ENCODE peak calls at places on chromosomes 2 and 18, in five cellular contexts. V is K562, P is HepG2, U is GM12878, N is H1. H is an unnamed sample.

GRCh38 chr2:47056875-47057731 is 98.0 kb downstream of the STPG4 start:
- DNase-seq in V (no peak), P (no peak), U (no peak), N (no peak), H (no peak)

GRCh38 chr18:79717555-79718074 is 38.0 kb downstream of the CTDP1 start:
- DNase-seq in V (no peak), P (no peak), U (no peak), N (no peak), H (no peak)

GRCh38 chr18:23618862-23619387 is 32.6 kb upstream of the NPC1 start:
- DNase-seq in V (no peak), P (peak; percentile 65), U (peak; percentile 27), N (peak; percentile 86), H (no peak)

GRCh38 chr2:62705859-62706720 is 577 bp downstream of the EHBP1 start:
- DNase-seq in V (peak; percentile 65), P (peak; percentile 71), U (no peak), N (peak; percentile 77), H (no peak)

GRCh38 chr2:177106212-177106611 is 106.4 kb upstream of the HNRNPA3 start:
- DNase-seq in V (no peak), P (peak; percentile 34), U (no peak), N (no peak), H (peak; percentile 18)

GRCh38 chr2:152348388-152348787 is 13.4 kb downstream of the FMNL2 start:
- DNase-seq in V (no peak), P (no peak), U (no peak), N (no peak), H (no peak)

GRCh38 chr18:68948622-68949021 is 150.7 kb downstream of the CCDC102B start:
- DNase-seq in V (no peak), P (no peak), U (no peak), N (no peak), H (no peak)

GRCh38 chr18:79941473-79942119 is 9.9 kb downstream of the SLC66A2 start:
- DNase-seq in V (no peak), P (no peak), U (no peak), N (no peak), H (no peak)

GRCh38 chr18:79798346-79798998 is 734 bp downstream of the KCNG2 start:
- DNase-seq in V (no peak), P (no peak), U (no peak), N (peak; percentile 73), H (no peak)

GRCh38 chr2:217854684-217855083 is 148.1 kb downstream of the TNS1 start:
- DNase-seq in V (no peak), P (no peak), U (no peak), N (no peak), H (no peak)

GRCh38 chr2:217851191-217852020 is 151.4 kb downstream of the TNS1 start:
- DNase-seq in V (no peak), P (no peak), U (no peak), N (no peak), H (no peak)

GRCh38 chr2:217852812-217853211 is 150.0 kb downstream of the TNS1 start:
- DNase-seq in V (no peak), P (no peak), U (no peak), N (no peak), H (no peak)

GRCh38 chr2:217853961-217854360 is 148.8 kb downstream of the TNS1 start:
- DNase-seq in V (no peak), P (no peak), U (no peak), N (no peak), H (no peak)

GRCh38 chr2:217853301-217853881 is 149.4 kb downstream of the TNS1 start:
- DNase-seq in V (no peak), P (no peak), U (no peak), N (no peak), H (no peak)
- H3K79me2 ChIP-seq in V (no peaks in the 10 kb centered on the region), P (no peaks in the 10 kb centered on the region), U (no peaks in the 10 kb centered on the region), N (no peaks in the 10 kb centered on the region), H (no peaks in the 10 kb centered on the region)

GRCh38 chr2:213233438-213234330 is 50.6 kb upstream of the SPAG16 start:
- DNase-seq in V (no peak), P (no peak), U (no peak), N (no peak), H (no peak)

GRCh38 chr2:213234641-213235040 is 49.6 kb upstream of the SPAG16 start:
- DNase-seq in V (no peak), P (no peak), U (no peak), N (no peak), H (no peak)

GRCh38 chr2:213235741-213236140 is 48.5 kb upstream of the SPAG16 start:
- DNase-seq in V (no peak), P (no peak), U (no peak), N (no peak), H (no peak)

GRCh38 chr2:213231966-213232365 is 52.3 kb upstream of the SPAG16 start:
- DNase-seq in V (no peak), P (no peak), U (no peak), N (no peak), H (no peak)

GRCh38 chr2:213232649-213233437 is 51.4 kb upstream of the SPAG16 start:
- DNase-seq in V (no peak), P (no peak), U (peak; percentile 100), N (no peak), H (no peak)
- TF ChIP-seq POLR2AphosphoS5 in V (no peak), P (no peak), U (peak; percentile 77), N (no peak), H (no peak)

GRCh38 chr2:237556773-237557632 is 9.4 kb upstream of the PRLH start:
- DNase-seq in V (no peak), P (no peak), U (peak; percentile 89), N (no peak), H (no peak)
- TF ChIP-seq CEBPB in V (no peak), P (no peak), U (no peak), N (no peak), H (no peak)

DNA sequence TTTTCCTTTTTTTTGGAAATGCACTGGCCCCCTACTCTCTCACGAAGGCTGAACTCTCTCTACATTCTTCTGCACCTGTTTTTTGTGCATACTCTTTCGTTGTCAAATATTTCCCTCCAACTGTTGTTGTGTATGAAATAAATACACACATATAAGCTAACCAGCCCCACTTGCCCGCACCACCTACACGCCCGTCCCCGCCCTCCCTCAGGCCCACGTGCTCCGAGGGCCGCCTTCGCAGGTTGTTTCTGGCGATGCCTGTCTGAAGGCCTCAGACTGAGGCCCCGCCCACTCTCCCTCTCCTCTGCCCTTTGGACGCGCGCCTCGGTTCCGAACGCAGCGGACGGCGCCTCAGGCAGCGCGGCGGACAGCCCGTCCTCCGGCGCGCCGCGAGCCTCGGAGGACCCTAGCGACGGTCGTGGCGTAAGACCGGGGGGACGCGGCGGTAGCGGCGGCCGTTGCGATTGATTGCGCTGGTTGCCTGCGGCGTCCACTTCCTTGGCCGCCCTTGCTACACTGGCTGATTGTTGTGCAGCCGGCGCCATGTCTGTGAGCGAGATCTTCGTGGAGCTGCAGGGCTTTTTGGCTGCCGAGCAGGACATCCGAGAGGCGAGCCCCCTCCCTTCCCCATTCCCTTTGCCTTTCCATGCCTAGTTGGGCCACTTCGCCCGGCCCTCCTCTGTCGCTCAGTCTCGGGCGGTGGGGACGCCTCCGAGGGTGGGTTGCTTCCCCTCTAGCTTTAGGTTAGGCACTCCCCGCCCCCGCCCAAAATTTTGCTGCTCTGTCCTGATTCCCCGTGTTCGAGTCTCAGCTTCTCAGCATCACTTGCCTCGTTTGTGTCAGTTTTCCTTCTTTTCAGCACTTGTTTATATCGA is at the start of gene TSN:
- DNase-seq in V (peak; percentile 94), P (peak; percentile 97), U (peak; percentile 84), N (peak; percentile 96), H (peak; percentile 94)
- H3K79me2 ChIP-seq in V (peaks cover 41% of the 10 kb centered on the region), P (peaks cover 35% of the 10 kb centered on the region), U (peaks cover 26% of the 10 kb centered on the region), N (peaks cover 47% of the 10 kb centered on the region), H (peaks cover 56% of the 10 kb centered on the region)

DNA sequence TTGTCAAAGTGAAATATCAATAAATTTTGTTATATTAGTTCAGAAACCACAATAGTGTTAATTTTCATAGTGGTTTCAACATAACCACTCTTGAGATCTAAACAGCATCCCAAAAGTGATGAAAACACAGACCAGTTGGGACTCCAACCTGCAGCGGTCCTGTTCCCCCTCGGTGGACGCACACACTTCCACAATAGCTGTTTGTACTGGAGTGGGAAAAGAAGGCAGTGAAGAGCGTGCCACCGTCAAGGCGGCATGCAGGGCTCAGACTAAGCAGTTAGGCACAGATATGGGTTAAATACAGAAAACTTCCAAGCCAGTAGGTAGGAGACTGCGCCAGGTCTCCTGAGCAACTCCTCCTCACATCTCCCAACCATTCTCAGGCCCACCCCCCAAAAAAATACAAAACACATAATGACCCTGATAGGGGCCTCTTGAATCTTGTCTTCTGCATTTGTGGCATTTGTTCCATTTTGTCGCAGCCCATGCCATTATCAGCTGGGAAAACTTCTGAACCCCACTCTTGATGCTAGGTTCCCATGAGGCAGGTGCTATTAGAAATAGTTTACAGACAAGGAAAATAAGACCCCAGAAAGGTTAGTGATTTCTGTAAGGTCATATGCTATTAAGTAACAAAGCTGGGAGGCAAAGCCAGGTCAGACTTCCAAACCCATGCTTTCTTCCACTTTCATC is 57.7 kb downstream of the GORASP2 start:
- DNase-seq in V (no peak), P (no peak), U (no peak), N (no peak), H (no peak)
- TF ChIP-seq POLR2AphosphoS5 in V (no peak), P (no peak), U (peak; percentile 36), N (no peak), H (no peak)

GRCh38 chr2:25295654-25296053 is 46.1 kb downstream of the DNMT3A start:
- DNase-seq in V (no peak), P (no peak), U (no peak), N (no peak), H (no peak)

GRCh38 chr2:25293145-25293544 is 48.6 kb downstream of the DNMT3A start:
- DNase-seq in V (no peak), P (no peak), U (no peak), N (no peak), H (no peak)

GRCh38 chr2:25292408-25292807 is 49.3 kb downstream of the DNMT3A start:
- DNase-seq in V (no peak), P (no peak), U (no peak), N (no peak), H (no peak)

GRCh38 chr2:25293958-25294513 is 47.7 kb downstream of the DNMT3A start:
- DNase-seq in V (no peak), P (no peak), U (no peak), N (no peak), H (no peak)

GRCh38 chr2:25294573-25295462 is 46.9 kb downstream of the DNMT3A start:
- DNase-seq in V (no peak), P (no peak), U (no peak), N (no peak), H (peak; percentile 12)
- TF ChIP-seq CEBPB in V (no peak), P (no peak), U (no peak), N (no peak), H (no peak)

H was measured in HCT116.